ENCODE peak calls at places on chromosomes 2 and 18, in four cellular contexts. D is activated CD4-positive, alpha-beta T cell treated with anti-CD3 and anti-CD28 coated beads, Interleukin-2, amount 50 U/mL, for 48 hours; N is pons; W is sigmoid colon. T is an unnamed sample.

GRCh38 chr2:38076710-38077430 is 919 bp upstream of the CYP1B1 start:
- DNase-seq in D (peak), W (peak), N (no peak), T (peak)

GRCh38 chr2:109069430-109070194 is 59.4 kb upstream of the SH3RF3 start:
- DNase-seq in N (no peak), D (no peak), W (no peak), T (peak)

GRCh38 chr2:31082002-31082401 is 56.2 kb downstream of the GALNT14 start:
- DNase-seq in W (no peak), N (no peak), D (no peak), T (no peak)

GRCh38 chr2:232211743-232212686 is 166.5 kb upstream of the ALPP start:
- DNase-seq in D (no peak), W (no peak), N (no peak), T (no peak)

GRCh38 chr2:10478298-10478625 is 30.1 kb upstream of the ODC1 start:
- DNase-seq in W (peak), D (no peak), N (no peak), T (no peak)

GRCh38 chr2:113214141-113214540 is 40.4 kb downstream of the PSD4 start:
- DNase-seq in D (no peak), N (no peak), W (no peak), T (no peak)

GRCh38 chr18:48785091-48785614 is 165.6 kb downstream of the SMAD7 start:
- DNase-seq in D (peak), W (peak), N (peak), T (no peak)

GRCh38 chr2:138827426-138828054 is 47.4 kb upstream of the NXPH2 start:
- DNase-seq in N (peak), W (no peak), D (no peak), T (peak)

GRCh38 chr2:130828461-130828860 is 8.3 kb upstream of the ARHGEF4 start:
- DNase-seq in W (no peak), N (no peak), D (no peak), T (no peak)

GRCh38 chr2:120004254-120004653 is 8.6 kb upstream of the EPB41L5 start:
- DNase-seq in N (no peak), W (no peak), D (no peak), T (no peak)